ENCODE peak calls at places on chromosomes 12 and 14, in four cellular contexts. J is AG10803, L is brain microvascular endothelial cell, Z is heart left ventricle. O is an unnamed sample.

GRCh38 chr14:62957562-62957961 is 87.7 kb downstream of the KCNH5 start:
- DNase-seq in J (peak), L (peak), Z (no peak), O (no peak)

GRCh38 chr12:104535383-104535782 is 78.6 kb downstream of the CHST11 start:
- DNase-seq in J (peak), L (no peak), Z (no peak), O (no peak)

GRCh38 chr12:52230364-52231281 is 2.4 kb upstream of the KRT7 start:
- DNase-seq in J (peak), L (peak), Z (peak), O (no peak)

GRCh38 chr12:107449891-107450290 is 235.7 kb upstream of the PWP1 start:
- DNase-seq in J (peak), L (peak), Z (no peak), O (no peak)

GRCh38 chr12:105968025-105968424 is 170.7 kb downstream of the NUAK1 start:
- DNase-seq in J (no peak), L (no peak), Z (no peak), O (no peak)

GRCh38 chr14:71720978-71721624 is 211.1 kb upstream of the RGS6 start:
- DNase-seq in J (peak), L (peak), Z (peak), O (peak)

GRCh38 chr12:123765504-123766035 is 3.5 kb downstream of the DNAH10 start:
- DNase-seq in J (no peak), L (no peak), Z (no peak), O (no peak)

GRCh38 chr12:60822601-60823000 is 1226.8 kb downstream of the SLC16A7 start:
- DNase-seq in J (no peak), L (no peak), Z (no peak), O (no peak)

GRCh38 chr14:76997257-76997970 is 31.1 kb downstream of the IRF2BPL start:
- DNase-seq in J (peak), L (no peak), Z (no peak), O (no peak)

GRCh38 chr14:74211945-74212580 is 27.2 kb upstream of the VSX2 start:
- DNase-seq in J (peak), L (no peak), Z (no peak), O (no peak)

GRCh38 chr12:19575307-19576243 is 136.3 kb downstream of the AEBP2 start:
- DNase-seq in J (peak), L (peak), Z (peak), O (no peak)

GRCh38 chr12:58341791-58342190 is 400.4 kb downstream of the ATP23 start:
- DNase-seq in J (peak), L (no peak), Z (no peak), O (peak)

GRCh38 chr12:15772405-15773018 is 16.7 kb downstream of the EPS8 start:
- DNase-seq in J (peak), L (no peak), Z (no peak), O (no peak)

GRCh38 chr12:39420043-39420442 is 22.9 kb downstream of the KIF21A start:
- DNase-seq in J (no peak), L (no peak), Z (no peak), O (no peak)

GRCh38 chr12:32450768-32451167 is 51.4 kb downstream of the FGD4 start:
- DNase-seq in J (no peak), L (no peak), Z (peak), O (no peak)

GRCh38 chr12:131521326-131521725 is 189.6 kb upstream of the SFSWAP start:
- DNase-seq in J (no peak), L (no peak), Z (no peak), O (no peak)

GRCh38 chr14:31420013-31420318 is 384 bp downstream of the HEATR5A start:
- DNase-seq in J (no peak), L (no peak), Z (peak), O (no peak)

GRCh38 chr12:47360771-47361388 is 281.1 kb upstream of the AMIGO2 start:
- DNase-seq in J (no peak), L (no peak), Z (no peak), O (no peak)

GRCh38 chr14:75604979-75605825 is 26.8 kb downstream of the FLVCR2 start:
- DNase-seq in J (no peak), L (peak), Z (peak), O (no peak)

GRCh38 chr14:38311655-38312054 is 55.8 kb upstream of the CLEC14A start:
- DNase-seq in J (peak), L (no peak), Z (no peak), O (no peak)

GRCh38 chr14:36662258-36662542 is 540 bp downstream of the PAX9 start:
- DNase-seq in J (no peak), L (no peak), Z (no peak), O (no peak)

GRCh38 chr12:9869307-9870161 is at the start of gene CLEC2B:
- DNase-seq in J (peak), L (peak), Z (no peak), O (peak)

GRCh38 chr14:67665886-67666285 is 8.5 kb downstream of the VTI1B start:
- DNase-seq in J (peak), L (peak), Z (no peak), O (no peak)

GRCh38 chr12:126337556-126337955 is 1272.3 kb downstream of the AACS start:
- DNase-seq in J (no peak), L (no peak), Z (no peak), O (peak)

GRCh38 chr14:61153436-61153835 is 127.7 kb downstream of the TMEM30B start:
- DNase-seq in J (no peak), L (no peak), Z (no peak), O (no peak)

GRCh38 chr12:12564911-12565310 is 2.2 kb upstream of the DUSP16 start:
- DNase-seq in J (no peak), L (no peak), Z (no peak), O (no peak)

GRCh38 chr14:85528882-85529585 is 910 bp upstream of the FLRT2 start:
- DNase-seq in J (peak), L (peak), Z (no peak), O (no peak)

GRCh38 chr12:45743247-45743646 is 13.7 kb downstream of the ARID2 start:
- DNase-seq in J (no peak), L (no peak), Z (no peak), O (no peak)

GRCh38 chr14:61718039-61718438 is 22.7 kb downstream of the HIF1A start:
- DNase-seq in J (no peak), L (no peak), Z (no peak), O (no peak)

GRCh38 chr12:50129297-50129696 is 17.3 kb downstream of the COX14 start:
- DNase-seq in J (no peak), L (no peak), Z (no peak), O (no peak)

GRCh38 chr14:100108042-100108825 is 43.0 kb downstream of the EVL start:
- DNase-seq in J (peak), L (peak), Z (peak), O (peak)

GRCh38 chr14:100540141-100540925 is 46.9 kb downstream of the BEGAIN start:
- DNase-seq in J (no peak), L (no peak), Z (peak), O (no peak)

GRCh38 chr14:99527427-99528076 is 46.3 kb downstream of the CCNK start:
- DNase-seq in J (no peak), L (no peak), Z (no peak), O (no peak)

GRCh38 chr14:31457665-31458659 is 656 bp upstream of the DTD2 start:
- DNase-seq in J (no peak), L (peak), Z (no peak), O (no peak)

GRCh38 chr12:54526800-54527630 is 22.4 kb upstream of the PDE1B start:
- DNase-seq in J (peak), L (peak), Z (peak), O (no peak)
- TF ChIP-seq CTCF in J (peak), L (peak), Z (peak), O (peak)

GRCh38 chr12:54030442-54030801 is 2.2 kb downstream of the HOXC6 start:
- DNase-seq in J (no peak), L (no peak), Z (no peak), O (no peak)

GRCh38 chr12:54032627-54033100 is at the start of gene HOXC5:
- DNase-seq in J (peak), L (peak), Z (peak), O (peak)

GRCh38 chr12:54029529-54030441 is 1.5 kb downstream of the HOXC6 start:
- DNase-seq in J (no peak), L (no peak), Z (no peak), O (no peak)

GRCh38 chr12:54032220-54032619 is 630 bp upstream of the HOXC5 start:
- DNase-seq in J (no peak), L (no peak), Z (no peak), O (no peak)

GRCh38 chr12:54030889-54031860 is 1.7 kb upstream of the HOXC5 start:
- DNase-seq in J (peak), L (no peak), Z (no peak), O (no peak)
- TF ChIP-seq CTCF in J (no peak), L (no peak), Z (no peak), O (no peak)

DNA sequence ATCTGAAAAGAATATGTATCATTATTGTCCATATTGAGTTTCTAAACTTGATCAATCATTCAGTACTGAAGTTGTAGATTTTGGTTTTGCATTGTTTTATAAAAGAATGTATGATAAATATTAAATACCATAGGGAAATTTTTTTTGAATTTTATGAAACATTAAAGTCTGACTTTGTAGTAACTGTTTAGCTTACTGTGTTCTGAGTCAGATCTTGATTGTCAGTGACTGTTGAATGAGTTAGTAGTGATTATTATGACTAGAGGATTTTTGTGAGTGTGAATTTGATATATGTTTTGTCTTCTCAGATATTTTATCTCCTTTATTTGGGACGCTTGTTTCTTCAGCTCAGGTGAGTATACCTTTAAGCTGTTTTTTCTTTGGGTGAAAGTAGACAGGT is 10.1 kb downstream of the TDP1 start:
- DNase-seq in J (no peak), L (no peak), Z (no peak), O (no peak)
- TF ChIP-seq CTCF in J (no peak), L (no peak), Z (no peak), O (no peak)

GRCh38 chr14:53016919-53017318 is 66.1 kb upstream of the FERMT2 start:
- DNase-seq in J (no peak), L (no peak), Z (no peak), O (no peak)

GRCh38 chr14:53016491-53016890 is 65.6 kb upstream of the FERMT2 start:
- DNase-seq in J (peak), L (peak), Z (no peak), O (no peak)

GRCh38 chr14:53019391-53019790 is 68.5 kb upstream of the FERMT2 start:
- DNase-seq in J (peak), L (no peak), Z (no peak), O (no peak)

GRCh38 chr14:53020193-53020932 is 69.5 kb upstream of the FERMT2 start:
- DNase-seq in J (no peak), L (no peak), Z (no peak), O (no peak)

DNA sequence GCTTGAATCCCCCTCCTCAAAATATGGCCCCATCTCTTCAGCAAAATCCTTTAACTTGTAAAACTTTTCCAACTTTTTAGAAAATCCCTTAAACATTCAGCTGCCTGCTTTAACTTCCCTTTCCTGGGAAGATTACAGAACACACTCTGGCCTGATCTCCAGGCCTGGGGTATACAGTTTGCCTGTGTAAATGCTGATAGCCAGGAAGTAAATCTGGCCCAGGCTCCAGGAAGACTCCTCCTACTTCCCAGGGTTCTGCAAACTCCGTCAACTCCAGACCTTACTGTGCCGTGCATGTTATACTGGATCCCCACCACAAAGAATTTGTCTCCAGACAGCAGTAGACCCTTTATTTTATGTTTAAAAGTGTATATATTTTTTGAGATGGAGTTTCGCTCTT is 67.0 kb upstream of the FERMT2 start:
- DNase-seq in J (no peak), L (no peak), Z (no peak), O (no peak)
- TF ChIP-seq CTCF in J (no peak), L (no peak), Z (no peak), O (no peak)

DNA sequence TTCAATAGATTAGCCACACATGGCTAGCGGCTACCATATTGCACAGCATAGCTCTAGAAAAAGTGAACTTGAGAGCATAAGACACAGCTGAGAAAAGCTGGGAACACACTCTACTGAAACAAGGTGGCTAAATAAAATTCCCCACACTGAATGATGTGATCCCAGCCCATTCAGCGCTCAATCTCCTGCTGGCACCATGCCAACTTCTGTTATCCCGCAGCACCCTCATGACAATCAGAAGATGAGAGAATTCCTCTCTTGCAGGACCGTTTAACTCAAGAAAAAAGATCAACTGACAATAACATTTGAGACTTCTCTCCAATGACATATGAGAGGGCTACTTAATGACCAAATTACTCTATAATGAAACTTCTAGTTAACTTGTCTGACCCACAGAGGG is 115.4 kb downstream of the ADAMTS20 start:
- DNase-seq in J (no peak), L (no peak), Z (no peak), O (no peak)
- TF ChIP-seq CTCF in J (no peak), L (no peak), Z (no peak), O (no peak)

DNA sequence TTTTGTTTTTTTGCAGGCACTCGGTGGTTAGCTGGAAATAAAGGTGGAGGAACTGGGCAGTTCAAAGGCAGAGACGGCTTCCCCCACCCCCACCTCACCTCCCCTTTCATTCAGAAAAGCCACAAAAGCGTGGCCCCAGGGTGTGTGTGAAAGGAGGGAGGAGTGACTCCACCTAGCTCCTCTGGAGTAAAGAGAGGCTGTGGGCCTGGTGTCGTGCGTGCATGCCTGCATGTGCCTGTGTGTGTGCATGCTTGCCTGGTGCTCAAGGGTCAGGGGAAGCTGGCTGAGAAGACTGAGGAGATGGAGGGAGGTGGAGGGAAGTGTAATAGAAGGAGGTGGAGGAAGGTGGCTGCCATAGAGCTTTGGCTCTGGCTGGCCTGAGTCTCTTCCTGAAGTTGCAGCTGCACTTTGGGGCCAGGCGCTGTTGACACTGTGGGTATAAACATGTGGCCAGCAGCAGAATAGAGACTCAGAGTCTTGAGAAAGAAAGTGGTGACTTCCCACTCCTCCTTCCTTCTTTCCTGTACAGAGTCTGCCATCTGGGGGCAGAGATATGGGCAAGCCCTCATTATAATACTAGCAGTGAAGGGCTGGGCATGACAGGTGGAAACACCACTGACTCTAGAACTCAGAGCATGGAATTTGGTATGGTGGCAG is 36.9 kb upstream of the SINHCAF start:
- DNase-seq in J (no peak), L (no peak), Z (peak), O (no peak)
- TF ChIP-seq CTCF in J (no peak), L (no peak), Z (no peak), O (no peak)

O was measured in AG09319.